ENCODE peak calls at places on chromosomes 16 and 17, in nine cellular contexts. O, A, S, F, M, Q, B, N and E are unnamed samples. For H3K9me3, the result is how much of the 10 kb centered on the place peaks cover.

GRCh38 chr17:69326302-69327059 is 452 bp downstream of the ABCA5 start:
- DNase-seq in O (no peak), A (no peak), S (no peak), F (no peak), M (no peak), Q (peak), B (no peak), N (no peak), E (no peak)

GRCh38 chr17:75273968-75274708 is 3.1 kb upstream of the MIF4GD start:
- DNase-seq in O (no peak), A (no peak), S (no peak), F (no peak), M (no peak), Q (peak), B (no peak), N (no peak), E (no peak)

GRCh38 chr16:72202014-72202413 is 30.1 kb upstream of the PMFBP1 start:
- DNase-seq in O (no peak), A (no peak), S (no peak), F (no peak), M (no peak), Q (no peak), B (no peak), N (no peak), E (no peak)

GRCh38 chr16:54511181-54511731 is 224.7 kb upstream of the IRX3 start:
- DNase-seq in O (no peak), A (no peak), S (no peak), F (no peak), M (no peak), Q (no peak), B (no peak), N (no peak), E (no peak)

GRCh38 chr16:84803146-84803545 is 16.6 kb upstream of the CRISPLD2 start:
- DNase-seq in O (no peak), A (no peak), S (no peak), F (no peak), M (no peak), Q (no peak), B (no peak), N (no peak), E (no peak)

GRCh38 chr16:80191928-80192327 is 348.9 kb upstream of the DYNLRB2 start:
- DNase-seq in O (no peak), A (no peak), S (no peak), F (no peak), M (no peak), Q (no peak), B (no peak), N (no peak), E (no peak)

GRCh38 chr17:21297597-21297996 is 13.1 kb downstream of the MAP2K3 start:
- DNase-seq in O (no peak), A (peak), S (no peak), F (no peak), M (no peak), Q (no peak), B (no peak), N (no peak), E (no peak)

GRCh38 chr17:65163990-65164495 is 26.9 kb downstream of the RGS9 start:
- DNase-seq in O (no peak), A (no peak), S (peak), F (no peak), M (no peak), Q (peak), B (no peak), N (no peak), E (no peak)

GRCh38 chr16:48385272-48385953 is at the start of gene SIAH1:
- DNase-seq in O (peak), A (peak), S (peak), F (peak), M (peak), Q (peak), B (peak), N (peak), E (peak)

GRCh38 chr16:2702438-2702825 is 17.6 kb downstream of the PRSS27 start:
- DNase-seq in O (no peak), A (peak), S (no peak), F (no peak), M (no peak), Q (no peak), B (no peak), N (no peak), E (no peak)
- TF ChIP-seq CTCF in O (no peak), A (no peak), S (no peak), F (no peak), M (no peak), Q (no peak), B (no peak), N (no peak), E (no peak)

GRCh38 chr17:16552637-16553045 is 16.4 kb downstream of the ZNF287 start:
- DNase-seq in O (no peak), A (no peak), S (no peak), F (no peak), M (no peak), Q (peak), B (no peak), N (no peak), E (no peak)

DNA sequence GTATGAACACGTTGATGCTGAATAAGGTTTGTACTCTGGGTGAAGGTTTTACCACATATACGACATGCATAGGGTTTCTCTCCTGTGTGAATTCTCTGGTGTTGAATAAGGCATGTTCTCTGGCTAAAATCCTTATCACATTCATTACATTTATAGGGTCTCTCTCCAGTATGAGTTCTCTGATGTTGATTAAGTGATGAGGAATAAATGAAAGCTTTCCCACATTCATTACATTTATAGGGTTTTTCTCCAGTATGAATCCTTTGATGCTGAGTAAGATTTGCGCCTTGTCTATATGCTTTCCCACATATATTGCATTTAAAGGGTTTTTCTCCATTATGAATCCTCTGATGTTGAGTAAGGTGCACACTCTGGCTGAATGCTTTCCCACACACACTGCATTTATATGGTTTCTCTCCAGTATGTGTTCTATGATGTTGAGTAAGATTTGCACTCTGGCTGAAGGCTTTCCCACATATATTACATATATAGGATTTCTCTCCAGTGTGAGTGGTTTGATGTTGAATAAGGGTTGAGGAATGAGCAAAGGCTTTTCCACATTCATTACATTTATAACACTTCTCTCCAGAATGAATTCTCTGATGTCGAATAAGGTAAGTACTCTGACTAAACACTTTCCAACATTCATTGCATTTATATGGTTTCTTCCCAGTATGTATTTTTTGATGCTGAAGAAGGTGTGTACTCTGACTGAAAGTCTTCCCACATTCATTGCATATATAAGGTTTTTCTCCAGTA is 16.9 kb downstream of the ZNF287 start:
- DNase-seq in O (no peak), A (no peak), S (no peak), F (no peak), M (no peak), Q (peak), B (no peak), N (no peak), E (no peak)
- H3K9me3 ChIP-seq in O (under half), A (half or more), S (half or more), F (under half), M (under half), Q (half or more), B (half or more), N (under half), E (under half)

GRCh38 chr17:80844418-80844990 is 147.1 kb upstream of the CHMP6 start:
- DNase-seq in O (no peak), A (peak), S (no peak), F (no peak), M (no peak), Q (no peak), B (peak), N (no peak), E (no peak)
- TF ChIP-seq CTCF in O (no peak), A (no peak), S (no peak), F (no peak), M (no peak), Q (no peak), B (no peak), N (no peak), E (no peak)

GRCh38 chr17:5182597-5183409 is 8.9 kb downstream of the ZNF594 start:
- DNase-seq in O (no peak), A (no peak), S (no peak), F (no peak), M (no peak), Q (no peak), B (no peak), N (no peak), E (no peak)
- H3K9me3 ChIP-seq in O (half or more), A (half or more), S (half or more), F (under half), M (under half), Q (half or more), B (half or more), N (under half), E (under half)

GRCh38 chr17:81878294-81878693 is 7.2 kb upstream of the ARHGDIA start:
- DNase-seq in O (no peak), A (no peak), S (no peak), F (no peak), M (no peak), Q (no peak), B (no peak), N (no peak), E (no peak)
- TF ChIP-seq CTCF in O (no peak), A (no peak), S (no peak), F (no peak), M (no peak), Q (no peak), B (no peak), N (no peak), E (no peak)

GRCh38 chr17:28959471-28959871 is 8.2 kb upstream of the PHF12 start:
- DNase-seq in O (peak), A (no peak), S (no peak), F (no peak), M (no peak), Q (no peak), B (no peak), N (no peak), E (no peak)

GRCh38 chr17:28960256-28961106 is 9.2 kb upstream of the PHF12 start:
- DNase-seq in O (peak), A (no peak), S (no peak), F (no peak), M (no peak), Q (no peak), B (no peak), N (no peak), E (no peak)

GRCh38 chr17:28963841-28964240 is 12.5 kb upstream of the PHF12 start:
- DNase-seq in O (peak), A (peak), S (no peak), F (no peak), M (no peak), Q (no peak), B (no peak), N (no peak), E (no peak)

GRCh38 chr17:28963212-28963611 is 11.9 kb upstream of the PHF12 start:
- DNase-seq in O (peak), A (peak), S (no peak), F (no peak), M (no peak), Q (no peak), B (no peak), N (no peak), E (no peak)

DNA sequence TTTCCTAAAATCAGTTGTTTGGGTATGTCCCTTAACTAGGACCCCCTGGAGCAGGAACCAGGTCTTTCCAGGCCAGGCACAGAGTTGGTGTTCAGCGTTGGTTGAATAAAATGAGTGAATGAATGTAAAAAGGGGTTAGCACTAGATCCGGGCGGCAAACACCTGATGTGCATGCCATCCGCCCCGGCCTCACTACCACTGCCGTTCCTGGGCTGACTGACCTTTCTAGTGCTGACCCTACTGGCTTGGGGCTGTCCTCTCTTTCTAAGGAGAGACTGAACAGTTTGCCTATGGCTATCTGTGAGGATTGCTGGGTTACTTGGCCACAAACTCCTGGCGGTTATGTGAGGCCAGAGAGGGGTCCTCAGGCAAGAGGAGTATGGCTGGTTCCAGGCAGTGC is 10.1 kb upstream of the PHF12 start:
- DNase-seq in O (peak), A (no peak), S (no peak), F (no peak), M (no peak), Q (no peak), B (no peak), N (no peak), E (no peak)
- H3K9me3 ChIP-seq in O (under half), A (under half), S (under half), F (under half), M (under half), Q (under half), B (under half), N (under half), E (under half)

GRCh38 chr17:73420897-73421296 is 109.1 kb upstream of the CDC42EP4 start:
- DNase-seq in O (no peak), A (no peak), S (no peak), F (no peak), M (no peak), Q (peak), B (no peak), N (no peak), E (no peak)
- TF ChIP-seq CTCF in O (no peak), A (no peak), S (no peak), F (no peak), M (no peak), Q (peak), B (no peak), N (no peak), E (no peak)